ENCODE peak calls at places on chromosomes 6 and 20, in seven cellular contexts. W is kidney; C is IMR-90; T is testis; A is CD4-positive, CD25-positive, alpha-beta regulatory T cell; Q is effector memory CD4-positive, alpha-beta T cell; O is right lobe of liver. U is an unnamed sample.

GRCh38 chr6:147154454-147154853 is 49.8 kb upstream of the STXBP5 start:
- DNase-seq in W (no peak), A (no peak), C (peak; percentile 79), O (no peak), T (no peak), Q (no peak), U (no peak)

GRCh38 chr6:54717849-54718455 is 128.6 kb upstream of the FAM83B start:
- DNase-seq in Q (peak; percentile 16), O (no peak), T (peak; percentile 93), C (peak; percentile 37), A (peak; percentile 49), W (no peak), U (peak; percentile 61)

GRCh38 chr6:30618270-30618787 is 689 bp downstream of the MRPS18B start:
- DNase-seq in T (no peak), W (no peak), A (no peak), C (no peak), Q (no peak), O (no peak), U (no peak)

GRCh38 chr6:108002365-108003221 is 44.6 kb upstream of the SEC63 start:
- DNase-seq in T (no peak), O (peak; percentile 55), W (no peak), A (no peak), C (peak; percentile 6), Q (no peak), U (no peak)

GRCh38 chr6:89840538-89840937 is 10.9 kb downstream of the CASP8AP2 start:
- DNase-seq in O (no peak), Q (no peak), C (peak; percentile 41), A (no peak), W (no peak), T (peak; percentile 27), U (no peak)

GRCh38 chr6:42428326-42429041 is 23.2 kb downstream of the TRERF1 start:
- DNase-seq in A (peak; percentile 86), C (peak; percentile 21), O (peak; percentile 70), W (peak; percentile 86), Q (no peak), T (no peak), U (no peak)

GRCh38 chr6:36229223-36229622 is 32.7 kb downstream of the BRPF3 start:
- DNase-seq in C (no peak), W (no peak), A (no peak), T (no peak), O (no peak), Q (no peak), U (no peak)

GRCh38 chr6:28643017-28643740 is 117.5 kb downstream of the GPX5 start:
- DNase-seq in Q (no peak), C (peak; percentile 78), W (no peak), O (no peak), A (no peak), T (peak; percentile 43), U (no peak)

GRCh38 chr6:163494279-163494727 is 79.8 kb downstream of the QKI start:
- DNase-seq in Q (no peak), C (no peak), T (no peak), O (no peak), W (no peak), A (no peak), U (no peak)

GRCh38 chr6:163500105-163500504 is 85.6 kb downstream of the QKI start:
- DNase-seq in C (no peak), W (no peak), Q (no peak), T (no peak), A (no peak), O (no peak), U (no peak)

GRCh38 chr6:163501022-163501421 is 86.5 kb downstream of the QKI start:
- DNase-seq in C (no peak), Q (no peak), O (no peak), W (no peak), T (no peak), A (no peak), U (no peak)

GRCh38 chr6:163491901-163492300 is 77.4 kb downstream of the QKI start:
- DNase-seq in T (no peak), C (no peak), Q (no peak), A (no peak), O (no peak), W (no peak), U (no peak)

DNA sequence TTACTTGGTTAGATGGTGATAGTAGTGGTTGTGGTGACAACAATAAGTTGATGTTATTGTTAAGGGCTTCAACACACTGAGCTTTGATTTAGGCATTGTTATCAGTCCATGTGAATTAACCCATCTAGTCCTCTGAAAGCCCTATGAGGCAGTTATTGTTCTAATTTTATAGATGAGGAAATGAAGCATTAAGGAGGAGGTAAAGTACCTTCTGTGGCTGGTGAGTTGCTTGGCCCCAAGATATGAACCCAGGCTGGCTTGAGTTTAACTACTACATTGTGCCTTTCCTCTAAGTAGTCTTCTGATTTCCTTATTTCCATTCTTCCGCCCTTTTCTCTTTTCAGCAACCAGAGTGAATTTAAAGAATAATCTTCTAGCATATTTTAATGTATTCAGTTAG is 81.7 kb downstream of the QKI start:
- DNase-seq in Q (no peak), T (no peak), A (no peak), C (no peak), O (no peak), W (no peak), U (no peak)
- H3K4me1 ChIP-seq in Q (no peaks in the 10 kb centered on the region), T (peaks cover 7% of the 10 kb centered on the region), A (no peaks in the 10 kb centered on the region), C (no peaks in the 10 kb centered on the region), O (peaks cover 11% of the 10 kb centered on the region), W (no peaks in the 10 kb centered on the region), U (no peaks in the 10 kb centered on the region)

GRCh38 chr6:2852921-2853322 is 11.3 kb upstream of the SERPINB1 start:
- DNase-seq in T (no peak), W (no peak), Q (no peak), A (no peak), C (no peak), O (no peak), U (no peak)

GRCh38 chr6:2853766-2854393 is 12.2 kb upstream of the SERPINB1 start:
- DNase-seq in A (peak; percentile 67), C (peak; percentile 89), Q (peak; percentile 54), W (peak; percentile 84), O (no peak), T (no peak), U (peak; percentile 70)

GRCh38 chr6:2851727-2852513 is 10.3 kb upstream of the SERPINB1 start:
- DNase-seq in O (no peak), C (no peak), W (no peak), Q (no peak), T (no peak), A (no peak), U (no peak)

GRCh38 chr6:2850480-2851150 is 9.0 kb upstream of the SERPINB1 start:
- DNase-seq in O (no peak), T (no peak), W (no peak), Q (no peak), C (peak; percentile 58), A (no peak), U (no peak)

GRCh38 chr6:2852514-2852855 is 10.8 kb upstream of the SERPINB1 start:
- DNase-seq in T (no peak), C (no peak), A (no peak), O (no peak), W (no peak), Q (no peak), U (no peak)
- H3K4me1 ChIP-seq in T (peaks cover 32% of the 10 kb centered on the region), C (peaks cover 23% of the 10 kb centered on the region), A (peaks cover 63% of the 10 kb centered on the region), O (peaks cover 17% of the 10 kb centered on the region), W (peaks cover 25% of the 10 kb centered on the region), Q (peaks cover 48% of the 10 kb centered on the region), U (peaks cover 83% of the 10 kb centered on the region)

DNA sequence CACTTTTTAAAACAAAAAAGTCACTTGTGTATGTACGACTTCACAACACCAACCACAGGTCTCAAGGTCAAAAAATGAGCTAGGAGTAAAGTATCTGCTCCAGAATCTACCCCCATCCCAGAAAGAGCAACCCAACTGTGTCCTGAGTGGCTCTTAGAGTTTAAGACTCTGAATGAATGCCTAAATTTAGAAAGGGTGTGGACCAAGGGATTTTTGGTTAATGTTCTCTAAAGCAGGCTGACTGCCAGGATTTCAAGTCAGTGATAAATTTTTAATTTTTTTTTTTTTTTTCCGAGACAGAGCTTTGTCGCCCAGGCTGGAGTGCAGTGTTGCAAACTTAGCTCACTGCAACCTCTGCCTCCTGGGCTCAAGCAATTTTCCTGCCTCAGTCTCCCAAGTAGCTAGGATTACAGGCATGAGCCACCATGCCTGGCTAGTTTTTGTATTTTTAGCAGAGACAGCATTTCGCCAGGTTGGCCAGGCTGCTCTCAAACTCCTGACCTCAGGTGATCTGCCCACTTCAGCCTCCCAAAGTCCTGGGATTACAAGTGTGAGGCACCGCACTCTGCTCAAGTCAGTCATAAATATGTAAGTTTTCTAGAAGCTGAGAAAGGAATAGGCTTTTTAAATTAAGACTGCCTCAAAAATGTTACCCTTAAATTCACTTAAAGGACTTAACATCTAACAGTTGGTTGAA is 20.2 kb downstream of the STAU1 start:
- DNase-seq in C (peak; percentile 31), W (no peak), A (no peak), T (no peak), O (no peak), Q (no peak), U (no peak)
- H3K4me1 ChIP-seq in C (peaks cover 3% of the 10 kb centered on the region), W (peaks cover 2% of the 10 kb centered on the region), A (peaks cover 42% of the 10 kb centered on the region), T (peaks cover 7% of the 10 kb centered on the region), O (peaks cover 20% of the 10 kb centered on the region), Q (peaks cover 15% of the 10 kb centered on the region), U (no peaks in the 10 kb centered on the region)

GRCh38 chr20:34367155-34367554 is 4.1 kb downstream of the ITCH start:
- DNase-seq in Q (no peak), W (no peak), A (no peak), O (no peak), T (no peak), C (no peak), U (no peak)
- H3K4me1 ChIP-seq in Q (peaks cover 19% of the 10 kb centered on the region), W (peaks cover 10% of the 10 kb centered on the region), A (peaks cover 48% of the 10 kb centered on the region), O (peaks cover 44% of the 10 kb centered on the region), T (peaks cover 15% of the 10 kb centered on the region), C (peaks cover 6% of the 10 kb centered on the region), U (peaks cover 42% of the 10 kb centered on the region)

GRCh38 chr6:74073896-74074295 is 377.9 kb downstream of the CD109 start:
- DNase-seq in T (no peak), Q (no peak), A (no peak), W (no peak), O (no peak), C (peak; percentile 60), U (no peak)
- H3K4me1 ChIP-seq in T (no peaks in the 10 kb centered on the region), Q (no peaks in the 10 kb centered on the region), A (no peaks in the 10 kb centered on the region), W (no peaks in the 10 kb centered on the region), O (no peaks in the 10 kb centered on the region), C (peaks cover 12% of the 10 kb centered on the region), U (no peaks in the 10 kb centered on the region)

DNA sequence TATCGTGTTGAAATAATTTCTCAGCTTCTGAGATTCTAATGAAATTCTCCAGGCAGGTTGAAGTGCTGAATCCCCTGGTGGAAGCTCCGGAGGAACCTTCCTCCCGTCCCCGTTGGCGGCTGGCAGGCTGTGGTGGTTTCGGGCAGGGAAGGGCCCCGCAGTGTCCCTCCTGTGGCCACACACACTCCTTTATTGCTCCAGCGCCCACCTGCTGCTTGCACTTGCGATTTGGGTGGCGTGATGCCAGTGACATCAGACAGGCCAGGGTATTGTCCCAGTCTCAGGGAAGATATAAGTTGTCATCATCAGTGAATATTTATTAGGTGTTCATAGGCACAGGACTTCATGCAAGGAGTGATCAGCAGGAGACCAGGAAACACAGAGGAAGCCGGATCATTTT is 530.4 kb downstream of the QKI start:
- DNase-seq in O (no peak), Q (no peak), C (no peak), A (no peak), W (peak; percentile 71), T (no peak), U (no peak)
- H3K4me1 ChIP-seq in O (peaks cover 7% of the 10 kb centered on the region), Q (no peaks in the 10 kb centered on the region), C (peaks cover 4% of the 10 kb centered on the region), A (no peaks in the 10 kb centered on the region), W (peaks cover 11% of the 10 kb centered on the region), T (peaks cover 6% of the 10 kb centered on the region), U (no peaks in the 10 kb centered on the region)

GRCh38 chr6:14974372-14974771 is 271.5 kb upstream of the JARID2 start:
- DNase-seq in C (no peak), O (no peak), W (no peak), T (no peak), A (no peak), Q (no peak), U (no peak)
- H3K4me1 ChIP-seq in C (no peaks in the 10 kb centered on the region), O (peaks cover 11% of the 10 kb centered on the region), W (no peaks in the 10 kb centered on the region), T (no peaks in the 10 kb centered on the region), A (no peaks in the 10 kb centered on the region), Q (no peaks in the 10 kb centered on the region), U (peaks cover 9% of the 10 kb centered on the region)

U was measured in OCI-LY7.